ENCODE peak calls at places on chromosome 11, in six cellular contexts. G, W, K, C, N and B are unnamed samples. For H3K9me3, the result is how much of the 10 kb centered on the place peaks cover.

GRCh38 chr11:103515283-103515682 is 406.1 kb downstream of the DYNC2H1 start:
- DNase-seq in K (no peak), W (no peak), C (no peak), N (no peak), G (no peak), B (no peak)

GRCh38 chr11:57762235-57762866 is 749 bp downstream of the CTNND1 start:
- DNase-seq in W (peak), K (no peak), G (no peak), C (no peak), N (peak), B (no peak)

GRCh38 chr11:86150826-86151187 is 81.9 kb upstream of the PICALM start:
- DNase-seq in C (no peak), W (no peak), G (no peak), N (no peak), K (no peak), B (no peak)

GRCh38 chr11:77136074-77136473 is 8.0 kb downstream of the MYO7A start:
- DNase-seq in N (no peak), C (no peak), K (peak), G (no peak), W (peak), B (no peak)

GRCh38 chr11:85483861-85484260 is 143.3 kb downstream of the DLG2 start:
- DNase-seq in G (no peak), W (no peak), C (peak), K (peak), N (no peak), B (no peak)

GRCh38 chr11:103659138-103659734 is 377.2 kb upstream of the DDI1 start:
- DNase-seq in K (no peak), G (no peak), N (peak), C (no peak), W (no peak), B (peak)

GRCh38 chr11:72228229-72228843 is 3.8 kb downstream of the INPPL1 start:
- DNase-seq in W (no peak), G (no peak), N (peak), C (no peak), K (no peak), B (peak)

GRCh38 chr11:67438121-67438902 is 830 bp upstream of the PTPRCAP start:
- DNase-seq in K (no peak), N (peak), W (no peak), G (no peak), C (no peak), B (peak)

GRCh38 chr11:64003807-64004589 is 17.8 kb downstream of the OTUB1 start:
- DNase-seq in G (no peak), W (peak), N (no peak), C (no peak), K (no peak), B (no peak)

GRCh38 chr11:75639752-75640151 is 29.1 kb downstream of the MAP6 start:
- DNase-seq in K (peak), W (peak), C (no peak), G (no peak), N (peak), B (no peak)

GRCh38 chr11:12540913-12541587 is 133.2 kb upstream of the TEAD1 start:
- DNase-seq in C (no peak), K (peak), G (no peak), N (peak), W (peak), B (no peak)

GRCh38 chr11:67564230-67564629 is 19.4 kb upstream of the GSTP1 start:
- DNase-seq in C (no peak), G (no peak), K (no peak), N (no peak), W (peak), B (no peak)

GRCh38 chr11:44219830-44220778 is 89.8 kb downstream of the ALX4 start:
- DNase-seq in K (peak), W (peak), N (peak), G (no peak), C (no peak), B (no peak)

GRCh38 chr11:2700415-2701211 is 819 bp upstream of the KCNQ1OT1 start:
- DNase-seq in W (peak), G (no peak), N (peak), K (no peak), C (peak), B (peak)

GRCh38 chr11:66219846-66220565 is 48.4 kb upstream of the RAB1B start:
- DNase-seq in C (no peak), K (no peak), W (no peak), N (no peak), G (no peak), B (peak)

GRCh38 chr11:62804310-62805043 is 763 bp downstream of the NXF1 start:
- DNase-seq in G (no peak), W (peak), K (peak), N (peak), C (no peak), B (no peak)

GRCh38 chr11:78831571-78831970 is 256.9 kb upstream of the NARS2 start:
- DNase-seq in C (no peak), K (no peak), N (no peak), W (no peak), G (no peak), B (no peak)

GRCh38 chr11:61679301-61679700 is 890 bp upstream of the DAGLA start:
- DNase-seq in N (peak), C (no peak), K (no peak), G (no peak), W (no peak), B (no peak)

GRCh38 chr11:76119779-76120178 is 86.5 kb downstream of the WNT11 start:
- DNase-seq in K (no peak), C (no peak), N (no peak), G (no peak), W (peak), B (no peak)

DNA sequence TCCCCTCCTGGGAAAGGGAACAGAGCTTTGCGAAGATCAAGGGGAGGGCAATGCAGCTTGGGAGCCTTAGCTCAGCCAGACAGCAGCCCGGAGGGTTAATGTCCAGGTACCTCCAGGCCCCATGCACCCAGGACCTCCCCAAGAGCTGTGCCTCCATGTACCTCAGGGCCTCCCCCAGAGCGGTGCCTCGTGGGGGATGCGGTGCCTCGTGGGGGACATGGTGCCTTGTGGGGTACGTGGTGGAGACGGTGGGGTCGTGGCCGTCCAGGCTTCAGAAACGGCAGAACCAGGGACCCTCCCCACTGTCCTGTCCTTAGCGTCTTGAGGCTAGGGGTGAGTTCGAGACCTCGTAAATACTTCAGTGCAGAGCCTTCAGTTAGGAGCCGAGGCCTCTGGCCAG is 33.2 kb downstream of the BRSK2 start:
- DNase-seq in K (no peak), C (no peak), G (no peak), N (no peak), W (no peak), B (no peak)
- H3K9me3 ChIP-seq in K (under half), C (under half), G (under half), N (under half), W (under half), B (under half)

DNA sequence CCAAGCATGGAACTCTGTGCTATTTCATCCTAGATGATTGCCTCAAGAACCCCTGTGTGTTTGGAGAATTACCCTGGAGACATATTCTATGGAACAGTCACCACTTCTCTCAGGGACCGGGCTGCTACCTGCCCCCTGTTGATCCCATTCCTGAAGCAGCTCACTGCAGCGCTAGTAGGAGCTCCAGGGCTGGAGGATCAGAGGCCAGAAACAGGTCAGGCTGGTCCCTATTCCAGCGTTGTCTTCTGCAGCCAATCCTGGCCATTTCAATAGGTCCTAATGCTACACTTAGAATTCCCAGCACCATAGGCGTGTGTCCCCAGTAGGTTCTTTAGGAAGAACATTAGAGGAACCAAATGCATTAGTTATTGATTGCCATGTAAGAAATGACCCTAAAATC is 48.9 kb downstream of the BTG4 start:
- DNase-seq in K (no peak), C (no peak), W (no peak), G (no peak), N (peak), B (no peak)
- H4K91ac ChIP-seq in K (no peak), C (no peak), W (no peak), G (no peak), N (no peak), B (no peak)

GRCh38 chr11:120133216-120134105 is 4.5 kb downstream of the TRIM29 start:
- DNase-seq in G (no peak), W (no peak), N (no peak), C (no peak), K (no peak), B (peak)

GRCh38 chr11:120135838-120136237 is 2.1 kb downstream of the TRIM29 start:
- DNase-seq in W (no peak), G (no peak), C (no peak), N (no peak), K (no peak), B (no peak)

GRCh38 chr11:120136356-120136755 is 1.6 kb downstream of the TRIM29 start:
- DNase-seq in C (no peak), W (no peak), G (no peak), K (no peak), N (no peak), B (no peak)

GRCh38 chr11:120134106-120134930 is 3.6 kb downstream of the TRIM29 start:
- DNase-seq in W (no peak), G (no peak), C (no peak), K (no peak), N (no peak), B (peak)

GRCh38 chr11:120134931-120135228 is 3.0 kb downstream of the TRIM29 start:
- DNase-seq in W (no peak), K (no peak), C (no peak), N (no peak), G (no peak), B (peak)
- H3K14ac ChIP-seq in W (no peak), K (no peak), C (no peak), N (no peak), G (no peak), B (no peak)

GRCh38 chr11:129643031-129643721 is 172.5 kb upstream of the TMEM45B start:
- DNase-seq in W (peak), K (peak), G (no peak), C (no peak), N (no peak), B (no peak)
- H3K9me3 ChIP-seq in W (under half), K (under half), G (under half), C (under half), N (under half), B (under half)

GRCh38 chr11:22599458-22599857 is 26.2 kb downstream of the FANCF start:
- DNase-seq in C (no peak), K (no peak), W (no peak), G (no peak), N (no peak), B (no peak)
- H4K91ac ChIP-seq in C (no peak), K (no peak), W (peak), G (no peak), N (no peak), B (no peak)

GRCh38 chr11:46050065-46050464 is 71.2 kb downstream of the PHF21A start:
- DNase-seq in C (peak), W (peak), K (peak), N (peak), G (peak), B (peak)

GRCh38 chr11:46051102-46051501 is 70.2 kb downstream of the PHF21A start:
- DNase-seq in K (no peak), G (no peak), W (no peak), C (no peak), N (peak), B (no peak)

GRCh38 chr11:46048198-46048597 is 73.1 kb downstream of the PHF21A start:
- DNase-seq in N (no peak), G (no peak), W (no peak), C (no peak), K (no peak), B (no peak)

GRCh38 chr11:46050652-46051051 is 70.6 kb downstream of the PHF21A start:
- DNase-seq in K (no peak), G (no peak), W (no peak), N (peak), C (no peak), B (no peak)

DNA sequence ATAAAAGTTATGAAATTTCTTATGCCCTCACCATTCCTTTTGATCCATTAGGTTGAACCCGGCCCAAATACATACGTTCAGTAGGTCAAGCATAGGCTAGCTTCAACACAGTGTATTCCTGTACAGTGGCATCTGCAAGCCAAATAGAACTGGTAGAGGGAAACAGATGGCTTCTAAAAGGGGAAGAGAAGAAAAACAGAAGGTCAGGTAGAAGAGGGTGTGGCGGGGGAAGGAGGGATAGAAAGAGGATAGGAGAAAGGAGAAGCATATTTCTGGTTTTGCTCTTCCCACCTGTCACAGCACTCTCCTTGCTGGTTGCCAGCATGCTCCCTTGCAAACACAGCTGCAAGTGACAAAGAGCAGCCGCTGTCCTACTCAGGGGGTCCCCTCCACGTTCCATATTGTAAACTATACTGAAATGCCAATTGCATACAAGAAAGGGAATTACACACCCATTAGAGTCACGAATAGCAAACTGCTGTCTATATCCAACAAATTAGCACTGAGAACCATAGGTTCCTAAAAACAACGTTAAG is 71.9 kb downstream of the PHF21A start:
- DNase-seq in C (no peak), W (no peak), G (no peak), K (no peak), N (no peak), B (no peak)
- H3K14ac ChIP-seq in C (no peak), W (no peak), G (no peak), K (no peak), N (no peak), B (no peak)

GRCh38 chr11:92198276-92198675 is 26.3 kb upstream of the FAT3 start:
- DNase-seq in G (no peak), W (no peak), C (no peak), N (no peak), K (no peak), B (no peak)
- H3K9me3 ChIP-seq in G (under half), W (under half), C (under half), N (under half), K (under half), B (under half)

DNA sequence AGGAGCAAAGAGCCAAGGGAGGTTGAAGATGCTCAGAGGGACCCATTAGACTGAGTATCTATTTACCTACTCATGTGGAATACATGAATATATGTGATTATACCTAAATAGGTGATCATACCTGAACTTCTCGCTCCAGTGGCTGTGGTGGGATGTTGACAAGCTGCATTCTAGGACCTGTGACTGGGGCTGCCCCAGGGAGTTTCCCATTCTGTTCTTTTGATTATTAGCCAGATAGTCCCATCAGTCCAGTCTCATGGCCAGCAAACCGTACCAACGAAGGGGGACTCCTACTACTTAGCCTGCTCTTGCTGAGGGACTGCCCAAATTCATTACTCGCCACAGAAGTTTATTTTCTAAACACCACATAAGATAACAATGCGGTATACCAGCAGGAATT is 273.8 kb downstream of the NTM start:
- DNase-seq in K (no peak), W (no peak), N (peak), G (no peak), C (no peak), B (no peak)
- H4K91ac ChIP-seq in K (no peak), W (no peak), N (no peak), G (no peak), C (no peak), B (no peak)